ENCODE peak calls at places on chromosomes 1 and 21, in five cellular contexts. X, L, H, B and Z are unnamed samples.

GRCh38 chr1:213570487-213570886 is 417.3 kb upstream of the PROX1 start:
- DNase-seq in X (no peak), L (no peak), B (no peak), H (no peak), Z (no peak)

GRCh38 chr21:16169102-16169511 is 439.3 kb downstream of the USP25 start:
- DNase-seq in L (no peak), B (peak), X (no peak), H (no peak), Z (no peak)

GRCh38 chr1:240122639-240123604 is 31.2 kb downstream of the FMN2 start:
- DNase-seq in X (peak), B (peak), H (no peak), L (peak), Z (no peak)

GRCh38 chr1:154474802-154475201 is 27.2 kb upstream of the TDRD10 start:
- DNase-seq in H (no peak), B (peak), L (peak), X (peak), Z (peak)

GRCh38 chr1:75430526-75430925 is 180.4 kb downstream of the SLC44A5 start:
- DNase-seq in H (no peak), L (no peak), X (no peak), B (peak), Z (no peak)

GRCh38 chr1:147579532-147580199 is 38.4 kb downstream of the BCL9 start:
- DNase-seq in B (peak), L (peak), X (no peak), H (no peak), Z (no peak)

GRCh38 chr1:206769331-206769731 is 1.2 kb upstream of the IL19 start:
- DNase-seq in H (no peak), B (no peak), X (no peak), L (no peak), Z (no peak)

GRCh38 chr1:87334351-87335174 is 5.9 kb downstream of the LMO4 start:
- DNase-seq in H (peak), B (peak), X (no peak), L (no peak), Z (no peak)

GRCh38 chr1:3727042-3727824 is 25.0 kb upstream of the CCDC27 start:
- DNase-seq in H (no peak), L (no peak), X (no peak), B (no peak), Z (no peak)

GRCh38 chr1:156461141-156461540 is 39.4 kb downstream of the MEF2D start:
- DNase-seq in H (no peak), L (no peak), B (no peak), X (no peak), Z (no peak)

GRCh38 chr1:190477687-190478192 is at the start of gene BRINP3:
- DNase-seq in L (no peak), H (no peak), B (peak), X (no peak), Z (no peak)

GRCh38 chr1:190475394-190476250 is 2.0 kb downstream of the BRINP3 start:
- DNase-seq in B (peak), X (no peak), H (no peak), L (peak), Z (no peak)

GRCh38 chr1:190479537-190479936 is 1.9 kb upstream of the BRINP3 start:
- DNase-seq in H (no peak), X (no peak), L (no peak), B (no peak), Z (no peak)

GRCh38 chr1:190479028-190479427 is 1.4 kb upstream of the BRINP3 start:
- DNase-seq in B (peak), L (no peak), H (no peak), X (no peak), Z (no peak)

DNA sequence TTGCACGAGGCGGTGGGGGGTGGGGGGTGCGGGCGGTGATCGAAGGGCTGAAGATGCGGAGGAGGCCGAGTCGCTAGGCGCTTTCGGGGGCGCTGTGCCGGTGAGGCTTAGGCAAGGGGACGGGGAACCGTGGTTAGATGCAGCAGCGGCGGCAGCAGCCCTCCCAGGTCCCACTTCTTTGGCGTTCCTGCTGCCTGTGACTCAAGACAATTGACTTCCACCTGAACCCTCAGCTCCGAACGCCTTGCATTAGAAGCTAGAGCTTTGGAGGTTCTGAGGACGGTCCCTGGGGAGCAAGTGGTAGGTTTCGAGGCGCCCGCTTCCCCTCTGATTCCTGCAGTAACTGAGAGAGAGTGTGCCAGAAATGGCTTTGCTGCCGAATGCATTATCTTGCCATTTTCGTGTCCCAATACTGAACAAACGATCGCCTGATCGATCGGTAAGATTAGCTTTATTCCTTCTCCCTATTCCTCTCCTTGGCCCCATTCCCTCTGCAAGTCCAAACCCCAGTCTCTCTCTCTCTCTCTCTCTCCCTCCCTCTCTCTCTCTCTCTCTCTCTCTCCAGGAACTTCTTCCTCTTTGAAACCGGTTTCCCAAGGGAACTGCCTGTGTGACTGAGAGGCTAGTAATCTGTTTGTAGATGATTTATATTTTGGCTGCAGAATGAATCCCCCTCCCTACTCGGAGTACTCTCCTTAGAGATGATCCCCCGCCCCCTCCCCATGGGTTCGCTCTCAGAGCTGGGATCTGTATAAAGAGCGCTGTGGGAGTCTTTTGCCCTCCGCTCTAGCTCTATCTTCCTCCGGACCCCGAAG is 736 bp upstream of the BRINP3 start:
- DNase-seq in B (peak), L (no peak), X (no peak), H (no peak), Z (no peak)
- TF ChIP-seq CTCF in B (no peak), L (no peak), X (no peak), H (no peak), Z (no peak)

GRCh38 chr1:53410100-53410541 is 49.1 kb upstream of the DMRTB1 start:
- DNase-seq in H (no peak), L (no peak), B (no peak), X (no peak), Z (no peak)
- TF ChIP-seq CTCF in H (no peak), L (no peak), B (no peak), X (no peak), Z (no peak)

GRCh38 chr1:27350673-27351540 is 9.1 kb downstream of the SYTL1 start:
- DNase-seq in X (no peak), B (no peak), H (no peak), L (no peak), Z (no peak)
- TF ChIP-seq CTCF in X (no peak), B (no peak), H (no peak), L (no peak), Z (no peak)

DNA sequence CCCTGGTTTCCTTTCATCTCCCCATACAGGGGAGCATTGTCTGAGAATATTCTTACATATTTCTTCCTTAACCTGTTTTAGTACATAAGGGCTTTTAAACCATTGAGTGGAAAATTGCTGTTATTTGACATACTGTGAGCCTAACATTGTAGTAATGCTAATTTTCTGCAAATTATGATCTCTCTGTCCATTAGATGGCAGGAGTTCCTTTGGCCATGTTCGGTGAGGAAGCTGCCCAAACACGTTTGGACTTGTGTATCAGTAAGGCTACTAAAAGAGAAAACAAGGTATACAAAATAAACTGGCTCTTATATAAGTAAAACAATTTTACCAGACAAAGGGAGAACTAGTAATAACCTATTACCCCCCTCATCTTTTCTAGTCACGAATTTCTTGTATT is 29.2 kb downstream of the CDC7 start:
- DNase-seq in L (no peak), X (no peak), H (no peak), B (peak), Z (no peak)
- TF ChIP-seq CTCF in L (no peak), X (peak), H (no peak), B (peak), Z (peak)

GRCh38 chr1:103106426-103107321 is 1.6 kb downstream of the COL11A1 start:
- DNase-seq in X (peak), L (peak), B (peak), H (no peak), Z (no peak)
- TF ChIP-seq CTCF in X (peak), L (peak), B (peak), H (peak), Z (peak)

GRCh38 chr1:236468625-236469024 is 55.2 kb upstream of the LGALS8 start:
- DNase-seq in H (no peak), B (no peak), L (no peak), X (no peak), Z (no peak)

GRCh38 chr1:236471096-236471495 is 52.7 kb upstream of the LGALS8 start:
- DNase-seq in B (no peak), L (no peak), H (no peak), X (no peak), Z (no peak)

GRCh38 chr1:236471653-236472052 is 52.1 kb upstream of the LGALS8 start:
- DNase-seq in X (no peak), B (no peak), L (no peak), H (no peak), Z (no peak)

GRCh38 chr1:236467327-236467641 is 56.5 kb upstream of the LGALS8 start:
- DNase-seq in L (no peak), B (no peak), X (no peak), H (no peak), Z (no peak)

GRCh38 chr1:236469466-236469865 is 54.3 kb upstream of the LGALS8 start:
- DNase-seq in B (no peak), L (no peak), H (no peak), X (no peak), Z (no peak)
- TF ChIP-seq CTCF in B (no peak), L (no peak), H (no peak), X (no peak), Z (no peak)